ENCODE peak calls at places on chromosomes 6 and 20, in eight cellular contexts. R is effector memory CD4-positive, alpha-beta T cell; P is NCI-H2081; S is CD4-positive, alpha-beta T cell; Q is astrocyte of the cerebellum; J is spleen; X is ovary; M is fibroblast of lung. U is an unnamed sample.

GRCh38 chr20:11172881-11173280 is 499.1 kb upstream of the JAG1 start:
- DNase-seq in S (no peak), R (no peak), M (no peak), J (no peak), X (no peak), Q (no peak), P (no peak), U (no peak)

GRCh38 chr6:65819152-65819551 is 112.1 kb upstream of the EYS start:
- DNase-seq in J (no peak), X (no peak), R (no peak), M (peak; percentile 7), P (no peak), Q (no peak), S (no peak), U (no peak)

GRCh38 chr20:24577271-24577909 is 108.0 kb downstream of the SYNDIG1 start:
- DNase-seq in P (no peak), Q (no peak), J (no peak), S (no peak), M (no peak), R (no peak), X (no peak), U (no peak)

GRCh38 chr20:62635852-62636251 is 6.5 kb upstream of the SLCO4A1 start:
- DNase-seq in J (no peak), Q (no peak), S (no peak), P (no peak), M (no peak), X (no peak), R (no peak), U (no peak)

GRCh38 chr20:43954704-43955243 is 40.1 kb downstream of the TOX2 start:
- DNase-seq in S (no peak), P (no peak), X (no peak), M (no peak), Q (no peak), J (no peak), R (no peak), U (no peak)

GRCh38 chr6:101770116-101770515 is 376.6 kb downstream of the GRIK2 start:
- DNase-seq in R (no peak), X (no peak), S (no peak), M (no peak), J (no peak), Q (no peak), P (peak; percentile 77), U (no peak)

GRCh38 chr20:40687384-40688128 is 1.5 kb downstream of the MAFB start:
- DNase-seq in Q (no peak), M (peak; percentile 35), X (peak; percentile 48), R (no peak), S (no peak), J (peak; percentile 83), P (no peak), U (peak; percentile 12)

GRCh38 chr20:31720486-31721407 is 1.9 kb downstream of the BCL2L1 start:
- DNase-seq in X (no peak), J (no peak), Q (no peak), S (no peak), P (no peak), R (no peak), M (no peak), U (no peak)

GRCh38 chr6:6007311-6008113 is 787 bp upstream of the NRN1 start:
- DNase-seq in M (no peak), J (peak; percentile 75), S (no peak), Q (no peak), P (peak; percentile 81), X (no peak), R (no peak), U (no peak)

U was measured in fibroblast of villous mesenchyme.